ENCODE peak calls at places on chromosomes 11 and 22, in six cellular contexts. One of them, this sample, is unnamed.

GRCh38 chr11:59429924-59430516 is 3.8 kb upstream of the OR5A2 start:
- DNase-seq in upper lobe of right lung: no peak
- DNase-seq in SK-N-SH: peak
- DNase-seq in WTC11: peak
- DNase-seq in kidney: no peak
- DNase-seq in CD4-positive, alpha-beta T cell: peak
- DNase-seq in this sample: no peak

GRCh38 chr11:17397311-17398002 is 9.0 kb upstream of the KCNJ11 start:
- DNase-seq in WTC11: no peak
- DNase-seq in CD4-positive, alpha-beta T cell: no peak
- DNase-seq in upper lobe of right lung: no peak
- DNase-seq in kidney: no peak
- DNase-seq in SK-N-SH: peak
- DNase-seq in this sample: no peak

GRCh38 chr22:38040953-38041759 is 16.0 kb upstream of the PICK1 start:
- DNase-seq in SK-N-SH: no peak
- DNase-seq in WTC11: no peak
- DNase-seq in CD4-positive, alpha-beta T cell: no peak
- DNase-seq in kidney: no peak
- DNase-seq in upper lobe of right lung: no peak
- DNase-seq in this sample: no peak

GRCh38 chr22:34804588-34804987 is 261.4 kb upstream of the ISX start:
- DNase-seq in upper lobe of right lung: no peak
- DNase-seq in SK-N-SH: no peak
- DNase-seq in WTC11: peak
- DNase-seq in kidney: no peak
- DNase-seq in CD4-positive, alpha-beta T cell: no peak
- DNase-seq in this sample: no peak

GRCh38 chr11:6539748-6540268 is 42.7 kb downstream of the DNHD1 start:
- DNase-seq in SK-N-SH: no peak
- DNase-seq in WTC11: no peak
- DNase-seq in upper lobe of right lung: no peak
- DNase-seq in CD4-positive, alpha-beta T cell: no peak
- DNase-seq in kidney: no peak
- DNase-seq in this sample: no peak

GRCh38 chr11:124863826-124864165 is 1.4 kb upstream of the ROBO3 start:
- DNase-seq in upper lobe of right lung: no peak
- DNase-seq in SK-N-SH: no peak
- DNase-seq in CD4-positive, alpha-beta T cell: no peak
- DNase-seq in WTC11: no peak
- DNase-seq in kidney: peak
- DNase-seq in this sample: no peak

GRCh38 chr22:47569389-47570299 is 807.2 kb downstream of the TBC1D22A start:
- DNase-seq in SK-N-SH: no peak
- DNase-seq in kidney: no peak
- DNase-seq in WTC11: no peak
- DNase-seq in upper lobe of right lung: no peak
- DNase-seq in CD4-positive, alpha-beta T cell: no peak
- DNase-seq in this sample: no peak

GRCh38 chr11:26243426-26243825 is 88.5 kb upstream of the ANO3 start:
- DNase-seq in upper lobe of right lung: no peak
- DNase-seq in WTC11: no peak
- DNase-seq in SK-N-SH: no peak
- DNase-seq in kidney: no peak
- DNase-seq in CD4-positive, alpha-beta T cell: no peak
- DNase-seq in this sample: no peak

GRCh38 chr11:111047376-111047775 is 198.1 kb upstream of the POU2AF2 start:
- DNase-seq in upper lobe of right lung: no peak
- DNase-seq in WTC11: peak
- DNase-seq in kidney: no peak
- DNase-seq in SK-N-SH: no peak
- DNase-seq in CD4-positive, alpha-beta T cell: no peak
- DNase-seq in this sample: no peak

GRCh38 chr11:124920870-124921609 is 2.0 kb downstream of the HEPN1 start:
- DNase-seq in kidney: peak
- DNase-seq in SK-N-SH: peak
- DNase-seq in CD4-positive, alpha-beta T cell: peak
- DNase-seq in WTC11: peak
- DNase-seq in upper lobe of right lung: peak
- DNase-seq in this sample: peak

GRCh38 chr22:22376352-22376706 is 131.7 kb downstream of the VPREB1 start:
- DNase-seq in SK-N-SH: no peak
- DNase-seq in WTC11: no peak
- DNase-seq in CD4-positive, alpha-beta T cell: no peak
- DNase-seq in upper lobe of right lung: no peak
- DNase-seq in kidney: no peak
- DNase-seq in this sample: no peak

GRCh38 chr11:44893250-44894216 is 57.1 kb downstream of the TP53I11 start:
- DNase-seq in CD4-positive, alpha-beta T cell: no peak
- DNase-seq in upper lobe of right lung: no peak
- DNase-seq in WTC11: no peak
- DNase-seq in kidney: no peak
- DNase-seq in SK-N-SH: peak
- DNase-seq in this sample: no peak

GRCh38 chr11:35292290-35292689 is 127.1 kb downstream of the SLC1A2 start:
- DNase-seq in upper lobe of right lung: no peak
- DNase-seq in kidney: no peak
- DNase-seq in CD4-positive, alpha-beta T cell: no peak
- DNase-seq in WTC11: no peak
- DNase-seq in SK-N-SH: peak
- DNase-seq in this sample: no peak

DNA sequence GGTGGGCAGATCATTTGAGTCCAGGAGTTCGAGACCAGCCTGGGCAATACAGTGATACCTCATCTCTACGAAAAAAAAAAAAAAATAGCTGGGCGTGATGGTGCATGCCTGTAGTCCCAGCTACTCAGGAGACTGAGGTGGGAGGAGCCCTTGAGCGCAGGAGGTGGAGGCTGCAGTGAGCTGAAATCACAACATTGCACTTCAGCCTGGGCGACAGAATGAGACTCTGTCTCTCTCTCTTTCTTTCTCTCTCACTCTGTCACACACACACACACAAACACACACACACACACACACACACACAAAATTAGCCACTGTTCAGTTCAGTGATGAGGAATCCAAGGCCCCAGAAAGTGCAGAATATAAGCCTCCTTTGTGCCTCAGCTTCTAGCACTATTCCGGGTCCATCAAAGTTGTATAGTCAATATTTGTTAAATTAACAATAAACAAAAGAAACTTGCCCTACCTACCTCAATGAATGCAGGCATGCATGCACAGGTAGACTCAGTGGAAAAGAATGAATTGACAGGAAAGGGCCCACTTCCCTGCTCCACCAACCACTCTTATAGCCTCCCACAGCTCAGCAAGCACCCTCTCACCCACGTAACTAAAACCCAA is 3.9 kb upstream of the SMIM35 start:
- DNase-seq in CD4-positive, alpha-beta T cell: no peak
- DNase-seq in kidney: no peak
- DNase-seq in upper lobe of right lung: no peak
- DNase-seq in SK-N-SH: no peak
- DNase-seq in WTC11: no peak
- DNase-seq in this sample: no peak
- TF ChIP-seq CTCF in CD4-positive, alpha-beta T cell: no peak
- TF ChIP-seq CTCF in kidney: no peak
- TF ChIP-seq CTCF in upper lobe of right lung: no peak
- TF ChIP-seq CTCF in SK-N-SH: no peak
- TF ChIP-seq CTCF in WTC11: no peak
- TF ChIP-seq CTCF in this sample: no peak

DNA sequence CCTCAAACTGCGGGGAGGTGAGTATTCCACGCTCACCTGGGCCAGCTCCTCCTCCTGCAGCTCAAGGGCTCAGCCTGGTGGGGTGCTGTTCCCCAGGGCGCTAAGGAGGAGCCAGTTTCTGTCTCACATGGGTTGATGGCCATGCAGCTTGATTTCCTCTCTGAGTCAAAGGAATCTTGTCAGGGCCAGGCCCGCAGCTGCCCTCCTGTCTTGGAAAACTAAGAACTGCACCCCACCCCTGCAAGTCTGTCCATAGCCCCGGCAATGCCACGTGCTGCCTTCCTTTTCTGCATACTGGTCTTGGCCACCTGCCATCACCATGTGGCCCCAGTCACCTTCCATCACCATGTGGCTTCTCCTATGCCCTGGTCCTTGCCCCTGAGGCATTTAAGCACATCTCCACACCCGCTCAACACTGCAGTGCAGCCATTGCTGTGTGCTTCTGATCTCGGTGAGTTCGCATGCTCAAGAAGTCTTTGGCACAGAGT is 35.2 kb upstream of the CLDN5 start:
- DNase-seq in WTC11: peak
- DNase-seq in CD4-positive, alpha-beta T cell: no peak
- DNase-seq in upper lobe of right lung: no peak
- DNase-seq in SK-N-SH: no peak
- DNase-seq in kidney: no peak
- DNase-seq in this sample: no peak
- TF ChIP-seq CTCF in WTC11: no peak
- TF ChIP-seq CTCF in CD4-positive, alpha-beta T cell: no peak
- TF ChIP-seq CTCF in upper lobe of right lung: no peak
- TF ChIP-seq CTCF in SK-N-SH: no peak
- TF ChIP-seq CTCF in kidney: no peak
- TF ChIP-seq CTCF in this sample: no peak

GRCh38 chr22:45972868-45973212 is 4.1 kb downstream of the WNT7B start:
- DNase-seq in kidney: no peak
- DNase-seq in CD4-positive, alpha-beta T cell: no peak
- DNase-seq in SK-N-SH: peak
- DNase-seq in WTC11: no peak
- DNase-seq in upper lobe of right lung: no peak
- DNase-seq in this sample: no peak
- TF ChIP-seq CTCF in kidney: no peak
- TF ChIP-seq CTCF in CD4-positive, alpha-beta T cell: no peak
- TF ChIP-seq CTCF in SK-N-SH: no peak
- TF ChIP-seq CTCF in WTC11: no peak
- TF ChIP-seq CTCF in upper lobe of right lung: no peak
- TF ChIP-seq CTCF in this sample: no peak

DNA sequence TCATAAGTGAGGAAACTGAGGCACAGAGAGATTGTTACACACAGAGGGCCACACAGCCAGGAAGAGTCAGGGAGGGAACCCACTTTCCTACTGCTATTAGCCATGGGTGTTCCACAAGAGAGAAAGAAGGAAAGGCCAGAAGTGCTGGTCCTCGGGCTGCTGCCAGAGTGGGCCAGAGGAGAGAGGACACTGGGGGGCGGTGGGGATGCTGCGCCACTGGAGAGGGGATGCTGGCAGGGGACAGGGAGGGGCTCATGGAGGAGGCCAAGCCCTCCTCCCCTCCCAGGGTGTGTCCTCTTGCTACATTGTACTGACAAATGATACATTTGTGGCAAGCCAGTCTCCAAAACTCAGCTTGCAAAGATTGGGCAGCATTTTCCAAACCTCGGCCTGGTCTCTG is 9.9 kb downstream of the IL10RA start:
- DNase-seq in upper lobe of right lung: no peak
- DNase-seq in SK-N-SH: no peak
- DNase-seq in kidney: no peak
- DNase-seq in WTC11: no peak
- DNase-seq in CD4-positive, alpha-beta T cell: no peak
- DNase-seq in this sample: no peak
- TF ChIP-seq CTCF in upper lobe of right lung: no peak
- TF ChIP-seq CTCF in SK-N-SH: no peak
- TF ChIP-seq CTCF in kidney: no peak
- TF ChIP-seq CTCF in WTC11: no peak
- TF ChIP-seq CTCF in CD4-positive, alpha-beta T cell: no peak
- TF ChIP-seq CTCF in this sample: no peak

GRCh38 chr22:44999231-44999630 is 10.6 kb downstream of the PHF21B start:
- DNase-seq in WTC11: no peak
- DNase-seq in upper lobe of right lung: no peak
- DNase-seq in SK-N-SH: no peak
- DNase-seq in kidney: no peak
- DNase-seq in CD4-positive, alpha-beta T cell: no peak
- DNase-seq in this sample: no peak

GRCh38 chr22:44998296-44998695 is 11.5 kb downstream of the PHF21B start:
- DNase-seq in SK-N-SH: no peak
- DNase-seq in WTC11: no peak
- DNase-seq in kidney: no peak
- DNase-seq in CD4-positive, alpha-beta T cell: no peak
- DNase-seq in upper lobe of right lung: no peak
- DNase-seq in this sample: no peak

GRCh38 chr22:44997060-44997459 is 12.7 kb downstream of the PHF21B start:
- DNase-seq in upper lobe of right lung: no peak
- DNase-seq in CD4-positive, alpha-beta T cell: no peak
- DNase-seq in WTC11: no peak
- DNase-seq in SK-N-SH: no peak
- DNase-seq in kidney: no peak
- DNase-seq in this sample: no peak

GRCh38 chr22:45001653-45002052 is 8.2 kb downstream of the PHF21B start:
- DNase-seq in CD4-positive, alpha-beta T cell: no peak
- DNase-seq in SK-N-SH: no peak
- DNase-seq in WTC11: no peak
- DNase-seq in upper lobe of right lung: no peak
- DNase-seq in kidney: no peak
- DNase-seq in this sample: no peak

DNA sequence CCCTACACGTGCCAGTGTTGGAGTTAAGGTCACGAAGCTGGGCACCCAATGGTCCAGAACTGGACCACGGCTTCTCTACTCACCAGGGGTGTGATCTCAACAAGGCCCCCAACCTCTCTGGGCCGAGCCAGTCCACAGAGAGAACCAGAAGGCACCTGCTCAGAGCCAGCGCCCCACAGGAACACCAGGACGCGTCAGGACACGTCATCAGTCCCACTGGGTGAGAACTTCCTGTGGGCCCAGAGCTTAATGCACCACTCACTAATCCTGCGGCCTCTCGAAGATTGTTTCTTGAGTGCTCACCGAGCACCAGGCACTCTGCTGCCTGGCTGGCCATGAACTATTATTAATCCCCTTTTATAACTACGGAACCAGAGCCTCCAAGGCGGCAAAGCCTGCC is 10.1 kb downstream of the PHF21B start:
- DNase-seq in WTC11: no peak
- DNase-seq in upper lobe of right lung: no peak
- DNase-seq in CD4-positive, alpha-beta T cell: no peak
- DNase-seq in SK-N-SH: no peak
- DNase-seq in kidney: no peak
- DNase-seq in this sample: no peak
- TF ChIP-seq CTCF in WTC11: no peak
- TF ChIP-seq CTCF in upper lobe of right lung: no peak
- TF ChIP-seq CTCF in CD4-positive, alpha-beta T cell: no peak
- TF ChIP-seq CTCF in SK-N-SH: no peak
- TF ChIP-seq CTCF in kidney: no peak
- TF ChIP-seq CTCF in this sample: no peak

GRCh38 chr11:11895672-11896071 is 53.9 kb downstream of the USP47 start:
- DNase-seq in SK-N-SH: no peak
- DNase-seq in CD4-positive, alpha-beta T cell: no peak
- DNase-seq in upper lobe of right lung: no peak
- DNase-seq in kidney: no peak
- DNase-seq in WTC11: no peak
- DNase-seq in this sample: no peak
- TF ChIP-seq CTCF in SK-N-SH: peak
- TF ChIP-seq CTCF in CD4-positive, alpha-beta T cell: no peak
- TF ChIP-seq CTCF in upper lobe of right lung: no peak
- TF ChIP-seq CTCF in kidney: no peak
- TF ChIP-seq CTCF in WTC11: no peak
- TF ChIP-seq CTCF in this sample: no peak

This sample was measured in activated B cell treated with CpG ODN at 0.5 μM for 24 hours.